ENCODE peak calls at places on chromosomes 12 and 14, in six cellular contexts. One of them, this sample, is unnamed.

GRCh38 chr12:38547586-38547985 is 231.0 kb downstream of the ALG10B start:
- DNase-seq in HCT116: no peak
- DNase-seq in GM23338: no peak
- DNase-seq in K562: no peak
- DNase-seq in GM12878: no peak
- DNase-seq in endothelial cell of umbilical vein: no peak
- DNase-seq in this sample: no peak

GRCh38 chr12:131599214-131600159 is 111.4 kb upstream of the SFSWAP start:
- DNase-seq in HCT116: no peak
- DNase-seq in GM23338: no peak
- DNase-seq in K562: no peak
- DNase-seq in GM12878: no peak
- DNase-seq in endothelial cell of umbilical vein: no peak
- DNase-seq in this sample: no peak

GRCh38 chr14:71341160-71341559 is 433.9 kb downstream of the PCNX1 start:
- DNase-seq in HCT116: no peak
- DNase-seq in GM23338: no peak
- DNase-seq in K562: no peak
- DNase-seq in GM12878: no peak
- DNase-seq in endothelial cell of umbilical vein: no peak
- DNase-seq in this sample: no peak

GRCh38 chr14:51511265-51511664 is 140.4 kb upstream of the FRMD6 start:
- DNase-seq in HCT116: no peak
- DNase-seq in GM23338: no peak
- DNase-seq in K562: no peak
- DNase-seq in GM12878: no peak
- DNase-seq in endothelial cell of umbilical vein: no peak
- DNase-seq in this sample: no peak

GRCh38 chr14:23569443-23570151 is 2.0 kb upstream of the AP1G2 start:
- DNase-seq in HCT116: peak; percentile 58
- DNase-seq in GM23338: peak; percentile 90
- DNase-seq in K562: peak; percentile 24
- DNase-seq in GM12878: no peak
- DNase-seq in endothelial cell of umbilical vein: no peak
- DNase-seq in this sample: no peak

GRCh38 chr14:75437201-75438143 is 9.7 kb downstream of the JDP2 start:
- DNase-seq in HCT116: no peak
- DNase-seq in GM23338: no peak
- DNase-seq in K562: no peak
- DNase-seq in GM12878: no peak
- DNase-seq in endothelial cell of umbilical vein: no peak
- DNase-seq in this sample: no peak

GRCh38 chr12:102095677-102096263 is 24.1 kb downstream of the NUP37 start:
- DNase-seq in HCT116: no peak
- DNase-seq in GM23338: peak; percentile 12
- DNase-seq in K562: no peak
- DNase-seq in GM12878: peak; percentile 4
- DNase-seq in endothelial cell of umbilical vein: peak; percentile 50
- DNase-seq in this sample: peak; percentile 52

GRCh38 chr14:105204206-105204930 is 23.3 kb upstream of the NUDT14 start:
- DNase-seq in HCT116: no peak
- DNase-seq in GM23338: no peak
- DNase-seq in K562: no peak
- DNase-seq in GM12878: no peak
- DNase-seq in endothelial cell of umbilical vein: no peak
- DNase-seq in this sample: no peak

GRCh38 chr12:12564911-12565310 is 2.2 kb upstream of the DUSP16 start:
- DNase-seq in HCT116: no peak
- DNase-seq in GM23338: no peak
- DNase-seq in K562: no peak
- DNase-seq in GM12878: no peak
- DNase-seq in endothelial cell of umbilical vein: no peak
- DNase-seq in this sample: no peak

GRCh38 chr12:131831021-131831571 is 2.9 kb downstream of the MMP17 start:
- DNase-seq in HCT116: no peak
- DNase-seq in GM23338: no peak
- DNase-seq in K562: no peak
- DNase-seq in GM12878: no peak
- DNase-seq in endothelial cell of umbilical vein: no peak
- DNase-seq in this sample: no peak

GRCh38 chr14:74528406-74528805 is 34.8 kb downstream of the ISCA2 start:
- DNase-seq in HCT116: no peak
- DNase-seq in GM23338: no peak
- DNase-seq in K562: no peak
- DNase-seq in GM12878: no peak
- DNase-seq in endothelial cell of umbilical vein: no peak
- DNase-seq in this sample: no peak

GRCh38 chr12:51951199-51951842 is at the start of gene ACVR1B:
- DNase-seq in HCT116: peak; percentile 86
- DNase-seq in GM23338: peak; percentile 91
- DNase-seq in K562: peak; percentile 92
- DNase-seq in GM12878: peak; percentile 15
- DNase-seq in endothelial cell of umbilical vein: peak; percentile 92
- DNase-seq in this sample: peak; percentile 39

GRCh38 chr14:22560638-22561365 is 28.2 kb downstream of the DAD1 start:
- DNase-seq in HCT116: no peak
- DNase-seq in GM23338: no peak
- DNase-seq in K562: peak; percentile 19
- DNase-seq in GM12878: no peak
- DNase-seq in endothelial cell of umbilical vein: no peak
- DNase-seq in this sample: peak; percentile 74

GRCh38 chr12:1593232-1594044 is 943 bp downstream of the FBXL14 start:
- DNase-seq in HCT116: no peak
- DNase-seq in GM23338: peak; percentile 53
- DNase-seq in K562: no peak
- DNase-seq in GM12878: no peak
- DNase-seq in endothelial cell of umbilical vein: peak; percentile 40
- DNase-seq in this sample: no peak

GRCh38 chr12:32365473-32366064 is 33.8 kb upstream of the FGD4 start:
- DNase-seq in HCT116: peak; percentile 58
- DNase-seq in GM23338: peak; percentile 86
- DNase-seq in K562: peak; percentile 70
- DNase-seq in GM12878: peak; percentile 8
- DNase-seq in endothelial cell of umbilical vein: peak; percentile 85
- DNase-seq in this sample: peak; percentile 47

GRCh38 chr14:56797003-56797568 is 13.2 kb downstream of the OTX2 start:
- DNase-seq in HCT116: no peak
- DNase-seq in GM23338: peak; percentile 50
- DNase-seq in K562: no peak
- DNase-seq in GM12878: no peak
- DNase-seq in endothelial cell of umbilical vein: no peak
- DNase-seq in this sample: no peak

GRCh38 chr14:56799327-56799645 is 11.0 kb downstream of the OTX2 start:
- DNase-seq in HCT116: no peak
- DNase-seq in GM23338: no peak
- DNase-seq in K562: no peak
- DNase-seq in GM12878: no peak
- DNase-seq in endothelial cell of umbilical vein: no peak
- DNase-seq in this sample: no peak

GRCh38 chr14:56798447-56799326 is 11.6 kb downstream of the OTX2 start:
- DNase-seq in HCT116: no peak
- DNase-seq in GM23338: peak; percentile 73
- DNase-seq in K562: no peak
- DNase-seq in GM12878: no peak
- DNase-seq in endothelial cell of umbilical vein: no peak
- DNase-seq in this sample: no peak

GRCh38 chr14:56796259-56796658 is 14.0 kb downstream of the OTX2 start:
- DNase-seq in HCT116: no peak
- DNase-seq in GM23338: peak; percentile 78
- DNase-seq in K562: no peak
- DNase-seq in GM12878: no peak
- DNase-seq in endothelial cell of umbilical vein: no peak
- DNase-seq in this sample: no peak

DNA sequence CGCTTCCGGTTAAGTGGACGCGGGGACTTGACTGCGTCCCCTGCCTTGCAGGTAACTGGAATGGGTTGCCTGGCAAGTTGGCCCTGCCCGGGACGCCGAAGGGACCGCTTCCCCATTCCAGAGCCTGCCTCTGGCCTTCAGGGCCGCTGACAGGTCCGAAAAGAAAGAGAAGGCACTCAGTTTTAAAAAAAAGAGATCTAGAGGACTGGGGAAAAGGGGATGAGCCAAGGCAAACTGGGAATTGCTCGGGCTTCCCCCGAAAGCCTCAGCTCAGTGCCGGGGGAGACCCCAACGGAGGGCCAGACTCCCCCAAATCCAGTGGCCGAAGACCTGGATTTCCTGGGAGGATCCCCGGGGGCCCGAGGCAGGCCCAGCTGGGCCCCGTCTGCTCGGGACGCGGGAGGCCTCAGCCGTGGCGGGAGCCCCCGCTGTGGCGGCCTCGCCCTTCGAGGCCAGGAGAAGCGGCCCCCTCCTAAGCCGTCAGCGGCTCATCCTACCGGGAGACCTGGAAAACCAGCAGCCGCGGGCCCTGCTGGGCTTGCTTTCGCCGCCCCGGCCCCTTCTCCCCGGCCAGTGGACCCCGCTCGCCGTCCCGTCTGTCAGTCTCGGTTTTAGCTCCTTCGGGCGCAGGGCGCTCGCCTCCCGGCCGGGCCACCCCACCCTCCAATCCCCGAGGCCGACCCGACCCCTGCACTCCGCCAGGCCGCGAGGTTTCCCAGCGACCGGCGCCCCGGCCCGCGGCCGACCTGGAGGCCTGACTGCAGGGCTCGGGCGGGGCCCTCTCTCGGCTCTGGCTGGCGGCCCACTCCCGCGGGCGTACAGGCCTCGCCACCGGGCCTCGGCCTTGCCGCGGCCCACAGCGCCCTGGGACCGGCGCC is 12.5 kb downstream of the OTX2 start:
- DNase-seq in HCT116: no peak
- DNase-seq in GM23338: peak; percentile 67
- DNase-seq in K562: no peak
- DNase-seq in GM12878: no peak
- DNase-seq in endothelial cell of umbilical vein: no peak
- DNase-seq in this sample: no peak
- TF ChIP-seq EZH2 in HCT116: no peak
- TF ChIP-seq EZH2 in GM23338: peak; percentile 66
- TF ChIP-seq EZH2 in K562: no peak
- TF ChIP-seq EZH2 in GM12878: no peak
- TF ChIP-seq EZH2 in endothelial cell of umbilical vein: peak; percentile 58
- TF ChIP-seq EZH2 in this sample: no peak

GRCh38 chr12:10212623-10213131 is at the start of gene GABARAPL1:
- DNase-seq in HCT116: peak; percentile 39
- DNase-seq in GM23338: peak; percentile 80
- DNase-seq in K562: peak; percentile 73
- DNase-seq in GM12878: no peak
- DNase-seq in endothelial cell of umbilical vein: no peak
- DNase-seq in this sample: no peak
- TF ChIP-seq POLR2AphosphoS5 in HCT116: no peak
- TF ChIP-seq POLR2AphosphoS5 in GM23338: peak; percentile 45
- TF ChIP-seq POLR2AphosphoS5 in K562: peak; percentile 2
- TF ChIP-seq POLR2AphosphoS5 in GM12878: no peak
- TF ChIP-seq POLR2AphosphoS5 in endothelial cell of umbilical vein: peak; percentile 14
- TF ChIP-seq POLR2AphosphoS5 in this sample: peak; percentile 30

DNA sequence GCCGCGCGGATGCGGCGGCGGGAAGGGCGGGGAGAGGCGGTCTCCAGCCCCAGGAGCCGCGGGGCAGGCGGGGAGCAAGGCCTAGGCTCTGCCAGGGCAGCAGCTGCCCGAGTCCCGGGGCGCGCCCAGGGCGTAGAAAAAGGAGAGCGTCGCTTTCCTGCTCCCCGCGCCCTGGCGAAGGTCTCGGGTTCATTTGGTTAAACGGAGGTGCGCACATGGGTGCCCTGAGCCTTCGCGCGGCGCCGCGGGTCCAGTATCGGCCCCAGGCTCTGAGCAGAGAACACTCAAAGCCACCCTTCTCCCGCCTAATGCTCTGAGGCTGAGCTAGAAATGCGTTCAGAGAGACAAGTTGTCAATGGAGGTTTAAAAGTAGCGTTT is 1.4 kb downstream of the TMEM132C start:
- DNase-seq in HCT116: no peak
- DNase-seq in GM23338: peak; percentile 1
- DNase-seq in K562: no peak
- DNase-seq in GM12878: no peak
- DNase-seq in endothelial cell of umbilical vein: no peak
- DNase-seq in this sample: no peak
- TF ChIP-seq EZH2 in HCT116: no peak
- TF ChIP-seq EZH2 in GM23338: no peak
- TF ChIP-seq EZH2 in K562: no peak
- TF ChIP-seq EZH2 in GM12878: no peak
- TF ChIP-seq EZH2 in endothelial cell of umbilical vein: no peak
- TF ChIP-seq EZH2 in this sample: no peak

DNA sequence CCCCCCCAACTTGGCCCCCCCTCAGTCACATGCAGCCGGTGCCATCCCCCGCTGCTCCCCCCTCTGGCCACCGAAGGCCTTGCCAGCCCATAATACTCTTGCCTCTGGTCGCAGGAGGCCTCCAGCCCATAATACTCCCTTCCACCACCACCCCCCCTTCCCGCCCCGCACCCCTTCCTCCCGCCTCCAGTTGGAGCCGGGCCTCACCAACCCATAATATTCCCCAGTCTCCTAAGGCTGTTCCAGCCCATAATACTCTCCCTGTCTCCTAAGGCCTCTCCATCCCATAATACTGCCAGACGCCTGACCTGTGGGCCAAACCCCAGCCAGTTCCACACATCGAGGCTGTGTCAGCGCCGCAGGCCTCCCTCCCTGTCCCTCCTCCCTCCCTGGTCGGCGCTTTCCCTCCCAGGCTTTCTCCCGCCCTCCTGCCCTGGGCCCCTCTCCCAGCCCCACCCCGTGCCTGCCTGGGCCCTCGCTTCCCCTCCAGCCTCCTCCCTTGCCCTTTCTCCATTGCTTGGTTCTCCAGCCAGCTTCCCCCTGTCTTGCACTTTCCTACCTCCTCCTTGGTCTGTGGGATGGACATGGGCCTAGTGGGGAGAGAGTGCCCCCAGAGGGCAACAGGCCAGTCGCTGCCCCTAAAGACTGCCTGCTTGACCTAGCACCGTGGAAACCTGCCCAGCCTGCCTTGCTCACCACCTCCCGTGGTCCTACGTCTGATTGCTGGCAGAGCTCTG is 6.8 kb upstream of the CHD4 start:
- DNase-seq in HCT116: peak; percentile 95
- DNase-seq in GM23338: peak; percentile 95
- DNase-seq in K562: peak; percentile 82
- DNase-seq in GM12878: no peak
- DNase-seq in endothelial cell of umbilical vein: peak; percentile 87
- DNase-seq in this sample: no peak
- TF ChIP-seq POLR2AphosphoS5 in HCT116: peak; percentile 71
- TF ChIP-seq POLR2AphosphoS5 in GM23338: peak; percentile 53
- TF ChIP-seq POLR2AphosphoS5 in K562: no peak
- TF ChIP-seq POLR2AphosphoS5 in GM12878: no peak
- TF ChIP-seq POLR2AphosphoS5 in endothelial cell of umbilical vein: no peak
- TF ChIP-seq POLR2AphosphoS5 in this sample: peak; percentile 37

This sample was measured in SK-N-MC.